ENCODE peak calls at places on chromosomes 12 and 14, in five cellular contexts. One of them, this sample, is unnamed.

GRCh38 chr14:30210630-30211029 is 283.0 kb upstream of the PRKD1 start:
- DNase-seq in small intestine: no peak
- DNase-seq in HEK293T: no peak
- DNase-seq in NCI-H1092: no peak
- DNase-seq in activated T-helper 1 cell treated with Interleukin-2 at 50 U/mL for 16 hours: no peak
- DNase-seq in this sample: no peak

GRCh38 chr12:93183940-93184663 is 193.6 kb upstream of the NUDT4 start:
- DNase-seq in small intestine: peak; percentile 15
- DNase-seq in activated T-helper 1 cell treated with Interleukin-2 at 50 U/mL for 16 hours: no peak
- DNase-seq in HEK293T: no peak
- DNase-seq in NCI-H1092: no peak
- DNase-seq in this sample: no peak

GRCh38 chr12:126219654-126220279 is 1154.5 kb downstream of the AACS start:
- DNase-seq in activated T-helper 1 cell treated with Interleukin-2 at 50 U/mL for 16 hours: no peak
- DNase-seq in HEK293T: no peak
- DNase-seq in small intestine: no peak
- DNase-seq in NCI-H1092: no peak
- DNase-seq in this sample: no peak

GRCh38 chr14:59482471-59483331 is 1.5 kb downstream of the L3HYPDH start:
- DNase-seq in small intestine: peak; percentile 35
- DNase-seq in NCI-H1092: no peak
- DNase-seq in activated T-helper 1 cell treated with Interleukin-2 at 50 U/mL for 16 hours: no peak
- DNase-seq in HEK293T: no peak
- DNase-seq in this sample: peak; percentile 20

GRCh38 chr12:6224550-6224949 is 24.4 kb downstream of the CD9 start:
- DNase-seq in HEK293T: no peak
- DNase-seq in activated T-helper 1 cell treated with Interleukin-2 at 50 U/mL for 16 hours: no peak
- DNase-seq in small intestine: no peak
- DNase-seq in NCI-H1092: no peak
- DNase-seq in this sample: peak; percentile 50

GRCh38 chr12:113863455-113863845 is 102.7 kb downstream of the RBM19 start:
- DNase-seq in small intestine: no peak
- DNase-seq in activated T-helper 1 cell treated with Interleukin-2 at 50 U/mL for 16 hours: no peak
- DNase-seq in NCI-H1092: no peak
- DNase-seq in HEK293T: no peak
- DNase-seq in this sample: no peak

GRCh38 chr12:112842441-112842840 is 50.9 kb downstream of the RPH3A start:
- DNase-seq in HEK293T: no peak
- DNase-seq in activated T-helper 1 cell treated with Interleukin-2 at 50 U/mL for 16 hours: no peak
- DNase-seq in small intestine: no peak
- DNase-seq in NCI-H1092: no peak
- DNase-seq in this sample: no peak

GRCh38 chr12:25254271-25254880 is 3.6 kb upstream of the KRAS start:
- DNase-seq in small intestine: no peak
- DNase-seq in NCI-H1092: no peak
- DNase-seq in HEK293T: no peak
- DNase-seq in activated T-helper 1 cell treated with Interleukin-2 at 50 U/mL for 16 hours: no peak
- DNase-seq in this sample: no peak

GRCh38 chr12:44053550-44054243 is 217.8 kb downstream of the TMEM117 start:
- DNase-seq in NCI-H1092: no peak
- DNase-seq in HEK293T: no peak
- DNase-seq in small intestine: peak; percentile 35
- DNase-seq in activated T-helper 1 cell treated with Interleukin-2 at 50 U/mL for 16 hours: no peak
- DNase-seq in this sample: no peak

GRCh38 chr12:81502912-81503695 is 256.0 kb downstream of the PPFIA2 start:
- DNase-seq in activated T-helper 1 cell treated with Interleukin-2 at 50 U/mL for 16 hours: no peak
- DNase-seq in NCI-H1092: no peak
- DNase-seq in small intestine: no peak
- DNase-seq in HEK293T: no peak
- DNase-seq in this sample: no peak

GRCh38 chr14:104063998-104064397 is 21.5 kb upstream of the ASPG start:
- DNase-seq in small intestine: no peak
- DNase-seq in NCI-H1092: no peak
- DNase-seq in HEK293T: no peak
- DNase-seq in activated T-helper 1 cell treated with Interleukin-2 at 50 U/mL for 16 hours: no peak
- DNase-seq in this sample: no peak

GRCh38 chr12:4690760-4691159 is 29.4 kb upstream of the GALNT8 start:
- DNase-seq in HEK293T: no peak
- DNase-seq in NCI-H1092: no peak
- DNase-seq in small intestine: no peak
- DNase-seq in activated T-helper 1 cell treated with Interleukin-2 at 50 U/mL for 16 hours: no peak
- DNase-seq in this sample: no peak

GRCh38 chr12:18583655-18584054 is 154.2 kb downstream of the PLCZ1 start:
- DNase-seq in small intestine: no peak
- DNase-seq in NCI-H1092: no peak
- DNase-seq in HEK293T: no peak
- DNase-seq in activated T-helper 1 cell treated with Interleukin-2 at 50 U/mL for 16 hours: no peak
- DNase-seq in this sample: no peak

GRCh38 chr12:93970892-93971688 is 177.3 kb upstream of the PLXNC1 start:
- DNase-seq in NCI-H1092: no peak
- DNase-seq in activated T-helper 1 cell treated with Interleukin-2 at 50 U/mL for 16 hours: no peak
- DNase-seq in HEK293T: no peak
- DNase-seq in small intestine: peak; percentile 28
- DNase-seq in this sample: no peak

GRCh38 chr12:123705935-123706334 is 6.2 kb upstream of the ATP6V0A2 start:
- DNase-seq in small intestine: no peak
- DNase-seq in HEK293T: peak; percentile 26
- DNase-seq in NCI-H1092: no peak
- DNase-seq in activated T-helper 1 cell treated with Interleukin-2 at 50 U/mL for 16 hours: no peak
- DNase-seq in this sample: no peak